ENCODE peak calls at places on chromosomes 6 and 20, in eight cellular contexts. One of them, this sample, is unnamed.

GRCh38 chr6:36598326-36598725 is 4.2 kb downstream of the SRSF3 start:
- DNase-seq in lower leg skin: peak
- DNase-seq in fibroblast of villous mesenchyme: no peak
- DNase-seq in neural crest cell: no peak
- DNase-seq in lung: no peak
- DNase-seq in GM12864: no peak
- DNase-seq in transverse colon: peak
- DNase-seq in upper lobe of right lung: peak
- DNase-seq in this sample: no peak

GRCh38 chr20:50304883-50305635 is 114.4 kb downstream of the CEBPB start:
- DNase-seq in lower leg skin: peak
- DNase-seq in fibroblast of villous mesenchyme: peak
- DNase-seq in neural crest cell: no peak
- DNase-seq in lung: peak
- DNase-seq in GM12864: no peak
- DNase-seq in transverse colon: peak
- DNase-seq in upper lobe of right lung: peak
- DNase-seq in this sample: no peak

GRCh38 chr20:60903325-60903958 is 348.6 kb upstream of the CDH4 start:
- DNase-seq in lower leg skin: no peak
- DNase-seq in fibroblast of villous mesenchyme: no peak
- DNase-seq in neural crest cell: no peak
- DNase-seq in lung: no peak
- DNase-seq in GM12864: no peak
- DNase-seq in transverse colon: no peak
- DNase-seq in upper lobe of right lung: no peak
- DNase-seq in this sample: no peak

GRCh38 chr6:131946404-131946991 is 4.7 kb downstream of the CCN2 start:
- DNase-seq in lower leg skin: no peak
- DNase-seq in fibroblast of villous mesenchyme: peak
- DNase-seq in neural crest cell: no peak
- DNase-seq in lung: no peak
- DNase-seq in GM12864: no peak
- DNase-seq in transverse colon: no peak
- DNase-seq in upper lobe of right lung: no peak
- DNase-seq in this sample: no peak

GRCh38 chr6:30135757-30136156 is at the start of gene TRIM40:
- DNase-seq in lower leg skin: no peak
- DNase-seq in fibroblast of villous mesenchyme: no peak
- DNase-seq in neural crest cell: no peak
- DNase-seq in lung: no peak
- DNase-seq in GM12864: no peak
- DNase-seq in transverse colon: peak
- DNase-seq in upper lobe of right lung: no peak
- DNase-seq in this sample: no peak

GRCh38 chr6:22322103-22322882 is 25.5 kb upstream of the PRL start:
- DNase-seq in lower leg skin: no peak
- DNase-seq in fibroblast of villous mesenchyme: peak
- DNase-seq in neural crest cell: no peak
- DNase-seq in lung: no peak
- DNase-seq in GM12864: no peak
- DNase-seq in transverse colon: no peak
- DNase-seq in upper lobe of right lung: no peak
- DNase-seq in this sample: no peak

GRCh38 chr6:12355354-12355753 is 65.2 kb downstream of the EDN1 start:
- DNase-seq in lower leg skin: no peak
- DNase-seq in fibroblast of villous mesenchyme: no peak
- DNase-seq in neural crest cell: no peak
- DNase-seq in lung: no peak
- DNase-seq in GM12864: no peak
- DNase-seq in transverse colon: no peak
- DNase-seq in upper lobe of right lung: no peak
- DNase-seq in this sample: no peak

GRCh38 chr6:31582230-31582601 is at the start of gene LTB:
- DNase-seq in lower leg skin: peak
- DNase-seq in fibroblast of villous mesenchyme: no peak
- DNase-seq in neural crest cell: no peak
- DNase-seq in lung: no peak
- DNase-seq in GM12864: no peak
- DNase-seq in transverse colon: peak
- DNase-seq in upper lobe of right lung: no peak
- DNase-seq in this sample: no peak

GRCh38 chr6:46509063-46509462 is 17.8 kb upstream of the RCAN2 start:
- DNase-seq in lower leg skin: no peak
- DNase-seq in fibroblast of villous mesenchyme: no peak
- DNase-seq in neural crest cell: no peak
- DNase-seq in lung: no peak
- DNase-seq in GM12864: no peak
- DNase-seq in transverse colon: no peak
- DNase-seq in upper lobe of right lung: no peak
- DNase-seq in this sample: no peak

GRCh38 chr20:29497261-29497671 is 1760.2 kb upstream of the DEFB115 start:
- DNase-seq in lower leg skin: no peak
- DNase-seq in fibroblast of villous mesenchyme: peak
- DNase-seq in neural crest cell: no peak
- DNase-seq in lung: no peak
- DNase-seq in GM12864: no peak
- DNase-seq in transverse colon: no peak
- DNase-seq in upper lobe of right lung: peak
- DNase-seq in this sample: peak

GRCh38 chr6:1118287-1118647 is 193.6 kb upstream of the FOXQ1 start:
- DNase-seq in lower leg skin: no peak
- DNase-seq in fibroblast of villous mesenchyme: no peak
- DNase-seq in neural crest cell: no peak
- DNase-seq in lung: no peak
- DNase-seq in GM12864: no peak
- DNase-seq in transverse colon: no peak
- DNase-seq in upper lobe of right lung: no peak
- DNase-seq in this sample: no peak

GRCh38 chr6:157830354-157831017 is 7.4 kb downstream of the SNX9 start:
- DNase-seq in lower leg skin: no peak
- DNase-seq in fibroblast of villous mesenchyme: no peak
- DNase-seq in neural crest cell: no peak
- DNase-seq in lung: no peak
- DNase-seq in GM12864: peak
- DNase-seq in transverse colon: no peak
- DNase-seq in upper lobe of right lung: no peak
- DNase-seq in this sample: peak

GRCh38 chr6:100726741-100727140 is 154.4 kb downstream of the ASCC3 start:
- DNase-seq in lower leg skin: no peak
- DNase-seq in fibroblast of villous mesenchyme: peak
- DNase-seq in neural crest cell: no peak
- DNase-seq in lung: no peak
- DNase-seq in GM12864: no peak
- DNase-seq in transverse colon: no peak
- DNase-seq in upper lobe of right lung: no peak
- DNase-seq in this sample: no peak

GRCh38 chr6:143612186-143612585 is 65.6 kb upstream of the PHACTR2 start:
- DNase-seq in lower leg skin: no peak
- DNase-seq in fibroblast of villous mesenchyme: no peak
- DNase-seq in neural crest cell: no peak
- DNase-seq in lung: no peak
- DNase-seq in GM12864: no peak
- DNase-seq in transverse colon: no peak
- DNase-seq in upper lobe of right lung: no peak
- DNase-seq in this sample: no peak

GRCh38 chr20:35626386-35627001 is 10.9 kb downstream of the SPAG4 start:
- DNase-seq in lower leg skin: peak
- DNase-seq in fibroblast of villous mesenchyme: no peak
- DNase-seq in neural crest cell: no peak
- DNase-seq in lung: no peak
- DNase-seq in GM12864: no peak
- DNase-seq in transverse colon: no peak
- DNase-seq in upper lobe of right lung: no peak
- DNase-seq in this sample: no peak

DNA sequence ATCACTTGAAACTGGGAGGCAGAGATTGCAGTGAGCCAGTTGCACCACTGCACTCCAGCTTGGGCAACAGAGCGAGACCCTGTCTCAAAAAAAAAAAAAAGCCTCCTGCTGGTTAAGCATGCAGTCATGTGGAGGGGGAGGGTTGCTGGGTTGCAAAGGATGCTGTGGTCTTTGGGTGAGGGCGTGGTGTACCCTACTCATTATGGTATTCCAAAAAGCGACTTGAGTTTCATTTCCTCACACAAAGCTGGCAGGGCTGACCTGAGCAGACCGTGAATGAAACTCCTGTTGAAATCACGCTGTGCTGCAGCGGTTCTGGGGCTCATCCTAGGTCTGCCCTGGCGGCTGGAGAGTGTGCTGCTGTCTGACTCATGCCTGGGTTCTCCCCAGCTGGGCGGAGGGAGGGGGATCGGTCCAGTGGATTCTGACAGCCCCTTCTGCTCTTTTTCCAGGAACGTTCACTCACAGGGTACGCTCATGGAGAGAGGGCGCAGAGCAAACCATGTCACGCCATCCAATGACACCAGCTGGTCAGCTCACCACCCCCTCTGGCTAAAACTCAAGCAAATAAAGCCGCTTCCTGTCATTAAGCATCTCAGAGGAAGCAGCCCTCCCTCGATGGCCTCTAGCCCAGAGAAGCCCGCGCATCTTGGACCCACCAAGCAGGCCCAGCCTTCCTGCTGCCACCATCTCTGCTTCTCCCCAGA is 166.2 kb downstream of the SCML4 start:
- DNase-seq in lower leg skin: no peak
- DNase-seq in fibroblast of villous mesenchyme: peak
- DNase-seq in neural crest cell: no peak
- DNase-seq in lung: peak
- DNase-seq in GM12864: peak
- DNase-seq in transverse colon: peak
- DNase-seq in upper lobe of right lung: peak
- DNase-seq in this sample: peak
- TF ChIP-seq CTCF in lower leg skin: no peak
- TF ChIP-seq CTCF in fibroblast of villous mesenchyme: peak
- TF ChIP-seq CTCF in neural crest cell: no peak
- TF ChIP-seq CTCF in lung: no peak
- TF ChIP-seq CTCF in GM12864: peak
- TF ChIP-seq CTCF in transverse colon: no peak
- TF ChIP-seq CTCF in upper lobe of right lung: no peak
- TF ChIP-seq CTCF in this sample: no peak

GRCh38 chr20:1588869-1589460 is 30.8 kb downstream of the SIRPB1 start:
- DNase-seq in lower leg skin: no peak
- DNase-seq in fibroblast of villous mesenchyme: no peak
- DNase-seq in neural crest cell: no peak
- DNase-seq in lung: no peak
- DNase-seq in GM12864: no peak
- DNase-seq in transverse colon: no peak
- DNase-seq in upper lobe of right lung: no peak
- DNase-seq in this sample: no peak
- TF ChIP-seq CTCF in lower leg skin: no peak
- TF ChIP-seq CTCF in fibroblast of villous mesenchyme: no peak
- TF ChIP-seq CTCF in neural crest cell: no peak
- TF ChIP-seq CTCF in lung: no peak
- TF ChIP-seq CTCF in GM12864: no peak
- TF ChIP-seq CTCF in transverse colon: no peak
- TF ChIP-seq CTCF in upper lobe of right lung: no peak
- TF ChIP-seq CTCF in this sample: no peak

GRCh38 chr20:62515280-62515679 is 39.5 kb upstream of the GATA5 start:
- DNase-seq in lower leg skin: no peak
- DNase-seq in fibroblast of villous mesenchyme: no peak
- DNase-seq in neural crest cell: no peak
- DNase-seq in lung: no peak
- DNase-seq in GM12864: no peak
- DNase-seq in transverse colon: no peak
- DNase-seq in upper lobe of right lung: no peak
- DNase-seq in this sample: no peak

GRCh38 chr20:62515826-62516225 is 40.0 kb upstream of the GATA5 start:
- DNase-seq in lower leg skin: no peak
- DNase-seq in fibroblast of villous mesenchyme: no peak
- DNase-seq in neural crest cell: no peak
- DNase-seq in lung: no peak
- DNase-seq in GM12864: no peak
- DNase-seq in transverse colon: no peak
- DNase-seq in upper lobe of right lung: no peak
- DNase-seq in this sample: no peak

GRCh38 chr20:62517168-62517567 is 41.4 kb upstream of the GATA5 start:
- DNase-seq in lower leg skin: no peak
- DNase-seq in fibroblast of villous mesenchyme: no peak
- DNase-seq in neural crest cell: no peak
- DNase-seq in lung: no peak
- DNase-seq in GM12864: no peak
- DNase-seq in transverse colon: no peak
- DNase-seq in upper lobe of right lung: no peak
- DNase-seq in this sample: no peak

GRCh38 chr20:62517901-62518610 is 42.3 kb upstream of the GATA5 start:
- DNase-seq in lower leg skin: no peak
- DNase-seq in fibroblast of villous mesenchyme: no peak
- DNase-seq in neural crest cell: no peak
- DNase-seq in lung: no peak
- DNase-seq in GM12864: no peak
- DNase-seq in transverse colon: no peak
- DNase-seq in upper lobe of right lung: no peak
- DNase-seq in this sample: no peak

DNA sequence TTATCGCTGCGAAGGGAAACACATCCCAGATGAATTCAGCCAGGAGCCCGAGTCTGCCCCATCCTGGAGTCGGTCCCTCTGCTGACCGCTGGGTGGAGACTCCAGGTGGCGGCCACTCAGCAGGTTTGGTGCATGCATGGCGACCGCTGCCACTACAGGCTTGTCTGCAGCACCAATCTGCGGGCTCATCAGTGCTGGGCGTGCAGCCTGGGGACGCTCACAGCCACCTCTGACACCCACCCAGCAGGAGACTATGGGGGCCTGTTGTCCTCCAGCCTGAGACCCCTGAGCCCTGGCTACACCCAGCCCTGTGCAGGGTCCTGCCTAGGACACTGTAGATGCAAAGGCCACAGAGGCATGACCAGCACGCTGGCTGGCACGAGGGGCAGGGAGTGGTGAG is 40.5 kb upstream of the GATA5 start:
- DNase-seq in lower leg skin: no peak
- DNase-seq in fibroblast of villous mesenchyme: no peak
- DNase-seq in neural crest cell: no peak
- DNase-seq in lung: no peak
- DNase-seq in GM12864: no peak
- DNase-seq in transverse colon: no peak
- DNase-seq in upper lobe of right lung: no peak
- DNase-seq in this sample: no peak
- TF ChIP-seq CTCF in lower leg skin: no peak
- TF ChIP-seq CTCF in fibroblast of villous mesenchyme: no peak
- TF ChIP-seq CTCF in neural crest cell: peak
- TF ChIP-seq CTCF in lung: no peak
- TF ChIP-seq CTCF in GM12864: no peak
- TF ChIP-seq CTCF in transverse colon: peak
- TF ChIP-seq CTCF in upper lobe of right lung: no peak
- TF ChIP-seq CTCF in this sample: no peak

DNA sequence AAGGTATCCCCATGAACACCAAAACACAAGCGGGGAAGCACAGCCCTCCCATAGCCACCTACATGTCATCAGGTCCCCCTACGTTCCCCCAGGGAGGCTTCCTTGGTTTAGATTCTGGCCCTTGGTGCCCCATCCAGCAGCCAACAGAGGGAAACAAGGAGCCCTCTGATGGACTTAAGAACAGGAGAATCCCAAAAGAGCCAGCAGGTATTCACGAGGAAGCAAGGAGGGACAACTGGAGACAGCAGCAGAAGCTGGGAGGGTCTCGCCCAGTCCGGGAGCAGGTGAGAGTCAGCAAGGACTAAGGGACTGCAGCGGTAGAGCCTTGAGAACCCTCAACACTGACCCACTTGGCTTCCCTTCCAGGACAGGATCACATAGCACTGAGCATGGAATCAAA is 58.4 kb upstream of the TOP1 start:
- DNase-seq in lower leg skin: peak
- DNase-seq in fibroblast of villous mesenchyme: no peak
- DNase-seq in neural crest cell: no peak
- DNase-seq in lung: no peak
- DNase-seq in GM12864: no peak
- DNase-seq in transverse colon: no peak
- DNase-seq in upper lobe of right lung: no peak
- DNase-seq in this sample: no peak
- TF ChIP-seq CTCF in lower leg skin: no peak
- TF ChIP-seq CTCF in fibroblast of villous mesenchyme: peak
- TF ChIP-seq CTCF in neural crest cell: no peak
- TF ChIP-seq CTCF in lung: no peak
- TF ChIP-seq CTCF in GM12864: no peak
- TF ChIP-seq CTCF in transverse colon: no peak
- TF ChIP-seq CTCF in upper lobe of right lung: no peak
- TF ChIP-seq CTCF in this sample: peak